ENCODE peak calls at places on chromosome 20, in six cellular contexts. T is heart right ventricle; I is neuronal stem cell; R is CD8-positive, alpha-beta T cell; U is lower lobe of right lung; B is endodermal cell. M is an unnamed sample.

GRCh38 chr20:10537850-10538480 is 102.9 kb downstream of the SLX4IP start:
- DNase-seq in T (no peak), I (no peak), R (no peak), U (no peak), B (no peak), M (no peak)

GRCh38 chr20:17910828-17911294 is 57.7 kb downstream of the SNX5 start:
- DNase-seq in T (peak; percentile 65), I (no peak), R (no peak), U (no peak), B (no peak), M (no peak)

GRCh38 chr20:45419188-45420091 is 3.5 kb downstream of the PIGT start:
- DNase-seq in T (peak; percentile 84), I (no peak), R (no peak), U (no peak), B (no peak), M (no peak)

GRCh38 chr20:10902836-10903410 is 229.1 kb upstream of the JAG1 start:
- DNase-seq in T (no peak), I (no peak), R (no peak), U (no peak), B (no peak), M (peak; percentile 55)

GRCh38 chr20:38066969-38067716 is 33.6 kb downstream of the RPRD1B start:
- DNase-seq in T (peak; percentile 18), I (no peak), R (no peak), U (no peak), B (no peak), M (no peak)

GRCh38 chr20:31860431-31861345 is 9.6 kb downstream of the DUSP15 start:
- DNase-seq in T (no peak), I (peak; percentile 59), R (no peak), U (no peak), B (peak; percentile 84), M (peak; percentile 51)

GRCh38 chr20:433300-433975 is 25.3 kb downstream of the RBCK1 start:
- DNase-seq in T (no peak), I (no peak), R (peak; percentile 60), U (no peak), B (no peak), M (no peak)

GRCh38 chr20:54456972-54457371 is 18.4 kb upstream of the DOK5 start:
- DNase-seq in T (no peak), I (no peak), R (no peak), U (no peak), B (no peak), M (peak; percentile 18)

GRCh38 chr20:11248691-11249178 is 574.9 kb upstream of the JAG1 start:
- DNase-seq in T (no peak), I (peak; percentile 85), R (no peak), U (no peak), B (peak; percentile 86), M (no peak)

GRCh38 chr20:47718398-47718797 is 66.9 kb downstream of the SULF2 start:
- DNase-seq in T (no peak), I (no peak), R (no peak), U (no peak), B (no peak), M (no peak)

GRCh38 chr20:34377072-34377847 is 14.2 kb downstream of the ITCH start:
- DNase-seq in T (no peak), I (no peak), R (no peak), U (no peak), B (no peak), M (no peak)

GRCh38 chr20:10322073-10323012 is 103.7 kb downstream of the SNAP25 start:
- DNase-seq in T (no peak), I (no peak), R (no peak), U (no peak), B (no peak), M (peak; percentile 35)

GRCh38 chr20:47591231-47591630 is 89.5 kb downstream of the NCOA3 start:
- DNase-seq in T (no peak), I (no peak), R (no peak), U (no peak), B (no peak), M (no peak)

GRCh38 chr20:38748863-38749153 is 548 bp downstream of the ACTR5 start:
- DNase-seq in T (no peak), I (no peak), R (peak; percentile 50), U (no peak), B (no peak), M (no peak)

GRCh38 chr20:33034115-33034514 is 2.7 kb downstream of the BPIFB6 start:
- DNase-seq in T (no peak), I (no peak), R (no peak), U (no peak), B (no peak), M (no peak)

GRCh38 chr20:33875055-33875454 is 63.9 kb downstream of the CHMP4B start:
- DNase-seq in T (no peak), I (no peak), R (no peak), U (no peak), B (no peak), M (no peak)

GRCh38 chr20:57808266-57808866 is 98.6 kb upstream of the PMEPA1 start:
- DNase-seq in T (no peak), I (no peak), R (no peak), U (no peak), B (no peak), M (no peak)

GRCh38 chr20:14197097-14197496 is 140.3 kb downstream of the FLRT3 start:
- DNase-seq in T (no peak), I (no peak), R (no peak), U (no peak), B (no peak), M (no peak)

GRCh38 chr20:32181606-32182005 is 25.9 kb downstream of the PLAGL2 start:
- DNase-seq in T (no peak), I (no peak), R (no peak), U (no peak), B (no peak), M (no peak)

GRCh38 chr20:57107208-57107607 is 159.2 kb downstream of the BMP7 start:
- DNase-seq in T (no peak), I (no peak), R (no peak), U (no peak), B (no peak), M (no peak)

GRCh38 chr20:17643531-17644188 is 38.4 kb downstream of the RRBP1 start:
- DNase-seq in T (no peak), I (no peak), R (no peak), U (peak; percentile 10), B (no peak), M (no peak)

GRCh38 chr20:32021091-32021490 is 10.9 kb downstream of the CCM2L start:
- DNase-seq in T (no peak), I (no peak), R (no peak), U (no peak), B (no peak), M (no peak)

GRCh38 chr20:60117040-60117439 is 158.8 kb downstream of the CDH26 start:
- DNase-seq in T (no peak), I (no peak), R (no peak), U (no peak), B (no peak), M (peak; percentile 31)

GRCh38 chr20:45341939-45342862 is 6.0 kb downstream of the SDC4 start:
- DNase-seq in T (peak; percentile 79), I (no peak), R (no peak), U (peak; percentile 74), B (peak; percentile 89), M (peak; percentile 90)

GRCh38 chr20:1983311-1983710 is 10.5 kb downstream of the PDYN start:
- DNase-seq in T (no peak), I (no peak), R (no peak), U (no peak), B (no peak), M (no peak)

GRCh38 chr20:16352321-16352720 is 220.9 kb downstream of the KIF16B start:
- DNase-seq in T (no peak), I (no peak), R (no peak), U (no peak), B (no peak), M (no peak)

GRCh38 chr20:46243707-46244628 is 64.3 kb downstream of the CDH22 start:
- DNase-seq in T (no peak), I (no peak), R (no peak), U (no peak), B (peak; percentile 57), M (no peak)

GRCh38 chr20:50101900-50102299 is 11.1 kb downstream of the UBE2V1 start:
- DNase-seq in T (no peak), I (no peak), R (no peak), U (no peak), B (no peak), M (no peak)
- H3K4me3 ChIP-seq in T (no peak overlapping the region), I (no peak overlapping the region), R (no peak overlapping the region), U (no peak overlapping the region), B (no peak overlapping the region), M (no peak overlapping the region)

DNA sequence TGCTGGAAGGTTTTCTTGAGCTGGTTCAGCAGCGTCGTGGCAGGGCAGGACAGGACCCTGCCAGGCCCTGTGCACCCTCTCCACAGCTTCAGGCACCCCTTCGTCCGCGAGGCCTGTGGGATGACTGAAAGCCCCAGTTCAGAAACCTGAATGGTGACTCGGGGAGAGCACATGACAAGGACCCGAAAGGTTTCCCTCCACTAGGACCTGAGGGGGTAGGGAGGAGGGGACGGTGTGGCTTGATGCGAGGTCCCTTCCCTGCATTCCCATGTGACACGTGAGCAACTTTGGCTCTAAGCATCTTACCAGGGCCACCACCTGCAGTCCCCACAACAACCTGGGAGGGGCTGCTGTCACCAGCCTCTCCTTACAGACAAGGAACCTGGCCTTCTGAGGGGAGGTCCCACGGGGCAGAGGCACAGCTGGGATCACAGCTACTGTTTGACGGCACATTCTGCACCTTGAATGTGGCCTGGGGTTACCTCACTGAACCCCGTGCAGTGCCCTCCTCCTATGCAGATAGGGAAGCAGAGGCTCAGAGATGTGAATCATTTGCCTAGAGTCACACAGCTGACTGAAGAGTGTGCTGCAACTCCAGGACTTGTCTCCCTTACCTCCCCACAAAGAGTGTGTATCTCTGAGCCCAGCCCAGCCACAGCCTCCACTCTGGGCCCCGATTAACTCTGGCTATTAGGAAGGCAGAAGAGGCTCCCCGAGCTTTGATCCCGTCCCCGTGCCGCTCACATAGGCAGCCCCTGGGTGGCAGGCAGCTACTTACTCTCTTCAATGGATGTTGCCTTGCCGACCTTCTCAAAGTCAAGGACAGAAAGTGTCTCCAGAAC is 84.6 kb downstream of the PTPN1 start:
- DNase-seq in T (no peak), I (no peak), R (no peak), U (no peak), B (peak; percentile 84), M (no peak)
- H3K27ac ChIP-seq in T (no peak overlapping the region), I (no peak overlapping the region), R (no peak overlapping the region), U (no peak overlapping the region), B (no peak overlapping the region), M (no peak overlapping the region)

GRCh38 chr20:21523398-21523868 is 9.6 kb upstream of the NKX2-2 start:
- DNase-seq in T (no peak), I (no peak), R (no peak), U (no peak), B (no peak), M (no peak)
- H3K4me3 ChIP-seq in T (no peak overlapping the region), I (no peak overlapping the region), R (no peak overlapping the region), U (no peak overlapping the region), B (peak overlapping the region; percentile 54), M (no peak overlapping the region)

GRCh38 chr20:43987531-43987930 is 72.9 kb downstream of the TOX2 start:
- DNase-seq in T (no peak), I (no peak), R (no peak), U (no peak), B (no peak), M (no peak)

GRCh38 chr20:43985608-43986316 is 71.1 kb downstream of the TOX2 start:
- DNase-seq in T (no peak), I (no peak), R (no peak), U (no peak), B (peak; percentile 58), M (no peak)

GRCh38 chr20:43988451-43988850 is 73.8 kb downstream of the TOX2 start:
- DNase-seq in T (no peak), I (no peak), R (no peak), U (no peak), B (no peak), M (no peak)

GRCh38 chr20:43988867-43989266 is 74.2 kb downstream of the TOX2 start:
- DNase-seq in T (no peak), I (no peak), R (no peak), U (no peak), B (no peak), M (no peak)

GRCh38 chr20:43987018-43987417 is 72.4 kb downstream of the TOX2 start:
- DNase-seq in T (no peak), I (no peak), R (no peak), U (no peak), B (no peak), M (no peak)
- H3K27ac ChIP-seq in T (peak overlapping the region; percentile 8), I (no peak overlapping the region), R (no peak overlapping the region), U (no peak overlapping the region), B (no peak overlapping the region), M (no peak overlapping the region)